ENCODE peak calls at places on chromosomes 3 and 15, in six cellular contexts. Q is GM23248, L is A673, T is mammary epithelial cell, R is PC-3, I is H1. X is an unnamed sample.
A peak's percentile ranks its signal among the peaks of the same experiment; 100 is the strongest.

GRCh38 chr3:193826126-193826795 is 233.3 kb downstream of the OPA1 start:
- DNase-seq in Q (peak; percentile 80), L (no peak), T (peak; percentile 95), R (peak; percentile 53), I (no peak), X (no peak)

GRCh38 chr15:29631076-29632070 is 190.9 kb downstream of the TJP1 start:
- DNase-seq in Q (no peak), L (no peak), T (no peak), R (no peak), I (no peak), X (no peak)

GRCh38 chr3:181699171-181699903 is 12.4 kb upstream of the SOX2 start:
- DNase-seq in Q (no peak), L (no peak), T (peak; percentile 18), R (no peak), I (no peak), X (no peak)

GRCh38 chr15:35705885-35706590 is 160.1 kb upstream of the DPH6 start:
- DNase-seq in Q (peak; percentile 46), L (no peak), T (no peak), R (no peak), I (no peak), X (no peak)

GRCh38 chr3:82044918-82045715 is 283.7 kb upstream of the GBE1 start:
- DNase-seq in Q (no peak), L (peak; percentile 14), T (peak; percentile 56), R (peak; percentile 30), I (no peak), X (no peak)

GRCh38 chr3:187223799-187224198 is 26.5 kb downstream of the RTP1 start:
- DNase-seq in Q (peak; percentile 23), L (no peak), T (peak; percentile 60), R (peak; percentile 71), I (no peak), X (no peak)

GRCh38 chr15:58352026-58352929 is 79.5 kb upstream of the LIPC start:
- DNase-seq in Q (no peak), L (peak; percentile 32), T (no peak), R (no peak), I (no peak), X (no peak)

GRCh38 chr15:92645731-92646130 is 9.8 kb downstream of the FAM174B start:
- DNase-seq in Q (no peak), L (no peak), T (no peak), R (no peak), I (no peak), X (no peak)

GRCh38 chr3:177478170-177478859 is 281.0 kb upstream of the TBL1XR1 start:
- DNase-seq in Q (peak; percentile 96), L (peak; percentile 56), T (peak; percentile 99), R (peak; percentile 98), I (no peak), X (peak; percentile 63)

GRCh38 chr3:31157028-31157694 is 262.7 kb upstream of the GADL1 start:
- DNase-seq in Q (no peak), L (no peak), T (no peak), R (peak; percentile 22), I (no peak), X (no peak)

GRCh38 chr3:146277953-146278631 is 27.2 kb upstream of the PLSCR4 start:
- DNase-seq in Q (peak; percentile 94), L (no peak), T (peak; percentile 47), R (peak; percentile 85), I (no peak), X (no peak)

GRCh38 chr3:44072601-44073540 is 168.8 kb upstream of the TOPAZ1 start:
- DNase-seq in Q (no peak), L (no peak), T (no peak), R (no peak), I (no peak), X (no peak)

GRCh38 chr3:50194128-50194902 is 2.9 kb downstream of the GNAT1 start:
- DNase-seq in Q (peak; percentile 77), L (peak; percentile 55), T (peak; percentile 60), R (peak; percentile 76), I (no peak), X (no peak)
- TF ChIP-seq EZH2 in Q (peak; percentile 15), L (no peak), T (no peak), R (no peak), I (no peak), X (no peak)

GRCh38 chr3:128746881-128747280 is 20.9 kb downstream of the RAB7A start:
- DNase-seq in Q (no peak), L (no peak), T (no peak), R (no peak), I (no peak), X (no peak)

GRCh38 chr3:128748527-128748926 is 22.5 kb downstream of the RAB7A start:
- DNase-seq in Q (no peak), L (no peak), T (no peak), R (no peak), I (no peak), X (no peak)

GRCh38 chr3:128745742-128746141 is 19.8 kb downstream of the RAB7A start:
- DNase-seq in Q (no peak), L (no peak), T (no peak), R (no peak), I (no peak), X (no peak)

DNA sequence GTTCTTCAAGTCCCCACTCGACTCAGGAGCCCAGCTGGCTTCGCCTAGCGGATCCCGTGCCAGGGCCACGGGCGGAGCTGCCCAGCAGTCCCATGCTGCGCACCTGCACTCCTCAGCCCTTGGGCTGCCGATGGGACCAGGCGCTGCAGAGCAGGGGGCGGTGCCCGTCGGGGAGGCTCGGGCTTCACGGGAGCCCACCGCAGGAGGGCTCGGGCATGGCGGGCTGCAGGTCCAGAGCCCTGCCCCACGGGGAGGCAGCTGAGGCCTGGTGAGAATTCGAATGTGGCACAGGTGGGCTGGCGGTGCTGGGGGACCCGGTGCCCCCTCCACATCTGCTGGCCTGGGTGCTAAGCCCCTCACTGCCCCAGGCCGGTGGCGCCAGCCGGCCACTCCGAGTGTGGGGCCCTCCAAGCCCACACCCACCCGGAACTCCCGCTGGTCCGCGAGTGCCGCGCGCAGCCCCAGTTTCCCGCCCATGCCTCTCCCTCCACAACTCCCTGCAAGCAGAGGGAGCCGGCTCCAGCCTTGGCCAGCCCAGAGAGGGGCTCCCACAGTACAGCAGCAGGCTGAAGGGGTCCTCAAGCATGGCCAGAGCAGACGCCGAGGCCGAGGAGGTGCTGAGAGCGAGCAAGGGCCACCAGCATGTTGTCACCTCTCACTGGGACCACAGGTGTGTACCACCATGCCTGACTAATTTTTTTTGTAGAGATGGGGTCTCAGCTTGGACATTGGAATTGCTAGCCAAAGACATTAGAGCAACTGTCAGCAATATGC is 17.0 kb downstream of the RAB7A start:
- DNase-seq in Q (no peak), L (no peak), T (no peak), R (no peak), I (no peak), X (no peak)
- H3K9me3 ChIP-seq in Q (no peaks in the 10 kb centered on the region), L (peaks cover 4% of the 10 kb centered on the region), T (no peaks in the 10 kb centered on the region), R (no peaks in the 10 kb centered on the region), I (peaks cover 6% of the 10 kb centered on the region), X (peaks cover 7% of the 10 kb centered on the region)

GRCh38 chr3:87320748-87321634 is 44.6 kb upstream of the POU1F1 start:
- DNase-seq in Q (no peak), L (peak; percentile 86), T (peak; percentile 25), R (peak; percentile 53), I (no peak), X (no peak)
- H3K4me3 ChIP-seq in Q (no peak overlapping the region), L (no peak overlapping the region), T (no peak overlapping the region), R (no peak overlapping the region), I (no peak overlapping the region), X (peak overlapping the region; percentile 41)

GRCh38 chr3:40586866-40587265 is 62.1 kb downstream of the ZNF621 start:
- DNase-seq in Q (no peak), L (no peak), T (no peak), R (no peak), I (no peak), X (no peak)

GRCh38 chr3:40585381-40586016 is 60.7 kb downstream of the ZNF621 start:
- DNase-seq in Q (no peak), L (no peak), T (no peak), R (no peak), I (no peak), X (no peak)

GRCh38 chr3:40583691-40584090 is 58.9 kb downstream of the ZNF621 start:
- DNase-seq in Q (no peak), L (no peak), T (no peak), R (no peak), I (no peak), X (no peak)

GRCh38 chr3:40582401-40583027 is 57.8 kb downstream of the ZNF621 start:
- DNase-seq in Q (no peak), L (no peak), T (no peak), R (no peak), I (no peak), X (no peak)

DNA sequence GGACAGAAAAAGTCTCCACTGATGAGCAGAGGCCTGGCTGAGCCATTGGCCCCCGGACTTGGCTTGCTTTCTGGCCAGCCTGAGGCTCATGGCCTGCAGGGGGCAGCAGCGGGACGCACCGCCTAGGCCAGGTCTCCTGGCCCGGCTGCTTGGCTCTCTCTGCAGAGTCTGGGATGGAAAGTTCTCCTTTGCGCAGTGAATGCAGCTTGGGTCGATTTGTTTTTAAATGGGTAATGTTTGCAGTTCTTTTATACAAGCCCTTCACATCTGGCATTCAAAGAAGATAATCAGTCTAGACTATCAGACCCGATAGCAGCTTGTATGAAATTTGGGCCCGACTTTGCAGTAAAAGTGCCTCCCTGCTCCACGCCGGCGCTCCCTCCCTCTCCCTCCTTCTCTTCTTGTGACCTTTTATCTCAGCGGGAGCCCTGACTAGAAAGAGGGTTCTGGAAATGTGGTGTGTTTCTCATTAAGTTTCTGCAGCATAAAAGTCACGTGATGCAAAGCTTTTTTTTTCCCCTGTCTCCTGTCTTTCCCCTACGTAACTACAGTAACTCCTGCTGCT is 59.9 kb downstream of the ZNF621 start:
- DNase-seq in Q (peak; percentile 88), L (peak; percentile 72), T (peak; percentile 55), R (peak; percentile 82), I (peak; percentile 65), X (peak; percentile 66)
- TF ChIP-seq EZH2 in Q (no peak), L (no peak), T (no peak), R (no peak), I (no peak), X (no peak)

GRCh38 chr3:134638385-134639020 is 12.3 kb downstream of the KY start:
- DNase-seq in Q (no peak), L (no peak), T (no peak), R (no peak), I (no peak), X (no peak)
- H3K9me3 ChIP-seq in Q (no peaks in the 10 kb centered on the region), L (no peaks in the 10 kb centered on the region), T (no peaks in the 10 kb centered on the region), R (no peaks in the 10 kb centered on the region), I (no peaks in the 10 kb centered on the region), X (no peaks in the 10 kb centered on the region)

GRCh38 chr3:152381881-152382295 is 113.2 kb downstream of the MBNL1 start:
- DNase-seq in Q (no peak), L (no peak), T (no peak), R (no peak), I (no peak), X (no peak)
- H3K4me3 ChIP-seq in Q (peak overlapping the region; percentile 61), L (peak overlapping the region; percentile 29), T (peak overlapping the region; percentile 49), R (no peak overlapping the region), I (no peak overlapping the region), X (peak overlapping the region; percentile 40)